ENCODE peak calls at places on chromosomes 11 and 22, in nine cellular contexts. O is esophagus muscularis mucosa, Y is HCT116, T is prostate gland, M is sigmoid colon, X is transverse colon, D is HL-60, Z is breast epithelium, L is suprapubic skin. G is an unnamed sample.

GRCh38 chr11:134556186-134556585 is 144.1 kb upstream of the B3GAT1 start:
- DNase-seq in X (no peak), T (no peak), Y (no peak), L (no peak), D (no peak), M (peak), O (no peak), Z (peak), G (no peak)

GRCh38 chr22:20223421-20224245 is 44.5 kb downstream of the RTN4R start:
- DNase-seq in L (no peak), D (no peak), T (no peak), O (no peak), Y (no peak), M (no peak), Z (no peak), X (no peak), G (no peak)

GRCh38 chr22:39748877-39749276 is 144.7 kb downstream of the ENTHD1 start:
- DNase-seq in X (no peak), M (no peak), Y (no peak), L (no peak), T (no peak), D (no peak), Z (no peak), O (no peak), G (no peak)

GRCh38 chr22:50059185-50059880 is 1.2 kb upstream of the TTLL8 start:
- DNase-seq in D (no peak), L (no peak), X (no peak), Z (no peak), O (no peak), Y (no peak), T (no peak), M (no peak), G (no peak)

GRCh38 chr11:75142714-75143419 is 8.0 kb upstream of the SLCO2B1 start:
- DNase-seq in O (peak), D (peak), T (no peak), X (peak), Y (peak), Z (peak), L (no peak), M (peak), G (peak)

GRCh38 chr11:11882539-11882938 is 40.8 kb downstream of the USP47 start:
- DNase-seq in M (no peak), Y (no peak), Z (no peak), D (no peak), X (no peak), O (no peak), T (no peak), L (no peak), G (no peak)

GRCh38 chr11:123231263-123231662 is 36.2 kb upstream of the CLMP start:
- DNase-seq in Y (no peak), X (no peak), Z (no peak), T (no peak), M (no peak), L (no peak), O (no peak), D (no peak), G (no peak)

GRCh38 chr22:37626144-37626543 is 13.3 kb upstream of the SH3BP1 start:
- DNase-seq in L (peak), M (peak), D (no peak), Y (no peak), O (no peak), Z (peak), X (peak), T (peak), G (peak)

GRCh38 chr11:72814831-72815618 is 814 bp downstream of the ATG16L2 start:
- DNase-seq in O (no peak), Z (no peak), T (no peak), D (no peak), M (no peak), L (no peak), Y (peak), X (peak), G (peak)

GRCh38 chr11:26297179-26297970 is 34.6 kb upstream of the ANO3 start:
- DNase-seq in Y (peak), D (peak), X (no peak), T (peak), O (no peak), L (no peak), M (no peak), Z (no peak), G (no peak)

GRCh38 chr11:83571301-83571700 is 285.1 kb upstream of the CCDC90B start:
- DNase-seq in X (no peak), M (no peak), Y (no peak), O (no peak), L (no peak), T (no peak), D (no peak), Z (no peak), G (no peak)

GRCh38 chr11:85705805-85706204 is 19.8 kb upstream of the CCDC89 start:
- DNase-seq in T (no peak), M (no peak), L (no peak), O (no peak), Z (no peak), D (no peak), Y (no peak), X (no peak), G (no peak)

GRCh38 chr11:2566223-2567025 is 121.6 kb downstream of the KCNQ1 start:
- DNase-seq in D (no peak), Z (no peak), X (peak), T (no peak), L (no peak), M (peak), O (no peak), Y (no peak), G (peak)

GRCh38 chr11:85725510-85726258 is 39.7 kb upstream of the CCDC89 start:
- DNase-seq in D (no peak), L (no peak), X (no peak), O (no peak), M (no peak), Y (peak), T (no peak), Z (no peak), G (no peak)

GRCh38 chr22:41885576-41885975 is 29.3 kb downstream of the SHISA8 start:
- DNase-seq in Y (no peak), T (no peak), M (no peak), L (no peak), Z (no peak), D (no peak), O (no peak), X (no peak), G (no peak)

GRCh38 chr11:109405671-109406070 is 16.3 kb upstream of the C11orf87 start:
- DNase-seq in L (no peak), T (no peak), X (no peak), M (no peak), O (no peak), D (no peak), Y (no peak), Z (no peak), G (no peak)

GRCh38 chr22:42621505-42622002 is 6.9 kb upstream of the POLDIP3 start:
- DNase-seq in M (no peak), O (no peak), Y (peak), D (no peak), Z (no peak), X (peak), L (peak), T (no peak), G (peak)

GRCh38 chr11:101053492-101053891 is 76.1 kb downstream of the PGR start:
- DNase-seq in M (no peak), T (no peak), Y (no peak), O (no peak), X (no peak), L (no peak), D (no peak), Z (no peak), G (no peak)

GRCh38 chr11:118610773-118611432 is 3.5 kb downstream of the PHLDB1 start:
- DNase-seq in D (no peak), L (peak), O (peak), Y (no peak), M (peak), Z (peak), T (peak), X (peak), G (peak)

GRCh38 chr11:119995730-119996491 is 142.0 kb downstream of the TRIM29 start:
- DNase-seq in D (no peak), T (peak), L (no peak), X (no peak), O (no peak), Z (peak), M (no peak), Y (no peak), G (no peak)

GRCh38 chr22:36860017-36860416 is 789 bp upstream of the NCF4 start:
- DNase-seq in X (no peak), D (no peak), L (no peak), T (peak), Z (no peak), M (peak), O (no peak), Y (no peak), G (no peak)

GRCh38 chr22:31532060-31532459 is 35.7 kb downstream of the SFI1 start:
- DNase-seq in O (no peak), D (no peak), T (no peak), L (no peak), Z (no peak), Y (no peak), M (no peak), X (no peak), G (no peak)

GRCh38 chr11:69437001-69437875 is 44.2 kb upstream of the LINC01488 start:
- DNase-seq in T (no peak), L (no peak), Z (no peak), M (peak), Y (no peak), D (no peak), X (no peak), O (no peak), G (peak)

GRCh38 chr11:115616941-115617340 is 112.7 kb upstream of the CADM1 start:
- DNase-seq in T (no peak), L (no peak), O (no peak), Z (no peak), Y (no peak), D (no peak), X (no peak), M (no peak), G (no peak)

GRCh38 chr11:11567862-11568650 is 53.7 kb downstream of the GALNT18 start:
- DNase-seq in L (no peak), O (no peak), Y (peak), T (peak), Z (no peak), X (peak), M (peak), D (no peak), G (no peak)

GRCh38 chr11:8325905-8326304 is 62.2 kb upstream of the LMO1 start:
- DNase-seq in Y (no peak), T (no peak), L (no peak), X (no peak), O (no peak), Z (no peak), D (no peak), M (peak), G (peak)

GRCh38 chr11:23509023-23509422 is 648.7 kb upstream of the CCDC179 start:
- DNase-seq in O (no peak), D (no peak), T (no peak), X (no peak), Z (no peak), Y (no peak), L (no peak), M (no peak), G (no peak)

GRCh38 chr22:38864361-38865191 is 7.4 kb downstream of the CBX6 start:
- DNase-seq in Y (no peak), Z (peak), T (no peak), L (no peak), X (peak), D (no peak), M (peak), O (no peak), G (peak)

GRCh38 chr22:31753005-31753633 is 700 bp upstream of the DEPDC5 start:
- DNase-seq in T (peak), Y (no peak), X (peak), L (no peak), Z (peak), D (peak), O (no peak), M (peak), G (peak)

GRCh38 chr11:76119032-76119431 is 87.3 kb downstream of the WNT11 start:
- DNase-seq in M (no peak), Y (no peak), Z (no peak), L (no peak), T (no peak), D (no peak), X (no peak), O (no peak), G (no peak)

GRCh38 chr11:12005476-12005875 is 3.0 kb downstream of the DKK3 start:
- DNase-seq in X (no peak), L (no peak), T (no peak), Y (no peak), M (no peak), O (no peak), D (no peak), Z (no peak), G (no peak)

GRCh38 chr11:84398017-84398626 is 1112.0 kb upstream of the CCDC90B start:
- DNase-seq in T (no peak), X (no peak), O (no peak), M (no peak), Y (no peak), Z (no peak), L (no peak), D (no peak), G (no peak)

GRCh38 chr11:96189351-96189750 is 153.6 kb downstream of the MAML2 start:
- DNase-seq in M (no peak), X (no peak), O (no peak), Z (no peak), T (no peak), L (no peak), Y (no peak), D (no peak), G (no peak)

GRCh38 chr11:55942785-55943392 is 6.7 kb upstream of the OR5I1 start:
- DNase-seq in X (no peak), Y (peak), T (no peak), D (peak), O (no peak), L (no peak), Z (no peak), M (no peak), G (no peak)

GRCh38 chr22:24707477-24707816 is 67.1 kb downstream of the PIWIL3 start:
- DNase-seq in L (no peak), T (no peak), D (no peak), Y (peak), M (no peak), O (no peak), Z (no peak), X (peak), G (no peak)

GRCh38 chr11:118398797-118399564 is 2.4 kb upstream of the ATP5MG start:
- DNase-seq in Z (no peak), Y (no peak), D (no peak), L (no peak), O (no peak), X (no peak), T (no peak), M (no peak), G (no peak)

GRCh38 chr22:27113211-27114030 is 456.0 kb downstream of the MIAT start:
- DNase-seq in M (peak), T (peak), Y (peak), O (peak), L (no peak), X (peak), Z (peak), D (peak), G (no peak)

GRCh38 chr11:118263694-118264567 is at the start of gene MPZL2:
- DNase-seq in T (peak), Z (peak), O (no peak), X (peak), Y (peak), L (no peak), M (no peak), D (no peak), G (peak)

GRCh38 chr22:27292542-27293298 is 508.8 kb downstream of the MN1 start:
- DNase-seq in O (no peak), L (no peak), M (no peak), X (no peak), Z (no peak), Y (no peak), D (no peak), T (no peak), G (no peak)

GRCh38 chr22:45316796-45317526 is 7.2 kb downstream of the FAM118A start:
- DNase-seq in Z (no peak), O (no peak), T (no peak), L (no peak), Y (no peak), X (no peak), D (no peak), M (no peak), G (no peak)

GRCh38 chr22:45312415-45312814 is 2.7 kb downstream of the FAM118A start:
- DNase-seq in D (no peak), T (no peak), Z (no peak), L (no peak), M (no peak), O (no peak), X (no peak), Y (no peak), G (no peak)

GRCh38 chr22:45314789-45315188 is 5.1 kb downstream of the FAM118A start:
- DNase-seq in D (no peak), M (no peak), L (no peak), X (no peak), O (no peak), Y (no peak), T (no peak), Z (no peak), G (no peak)

GRCh38 chr22:45312856-45313255 is 3.1 kb downstream of the FAM118A start:
- DNase-seq in O (no peak), X (no peak), Z (no peak), L (no peak), T (no peak), Y (no peak), M (no peak), D (no peak), G (no peak)

GRCh38 chr22:45314054-45314721 is 4.5 kb downstream of the FAM118A start:
- DNase-seq in L (no peak), M (no peak), T (no peak), Z (no peak), O (no peak), X (no peak), D (no peak), Y (no peak), G (no peak)
- TF ChIP-seq CTCF in L (no peak), M (no peak), T (no peak), Z (no peak), O (no peak), X (no peak), D (no peak), Y (no peak), G (no peak)

GRCh38 chr11:825366-826231 is 2.1 kb upstream of the CRACR2B start:
- DNase-seq in Z (no peak), T (no peak), Y (no peak), L (no peak), M (no peak), D (no peak), X (peak), O (no peak), G (no peak)
- TF ChIP-seq POLR2AphosphoS5 in Z (peak), T (no peak), Y (no peak), L (no peak), M (no peak), D (no peak), X (peak), O (no peak), G (peak)

GRCh38 chr22:46710842-46711241 is 27.2 kb downstream of the CERK start:
- DNase-seq in D (no peak), O (no peak), T (no peak), L (no peak), M (no peak), Y (no peak), Z (no peak), X (no peak), G (no peak)

GRCh38 chr22:46719921-46720320 is 18.1 kb downstream of the CERK start:
- DNase-seq in L (no peak), Z (no peak), X (no peak), O (no peak), D (no peak), T (no peak), M (no peak), Y (no peak), G (no peak)

GRCh38 chr22:46708766-46709330 is 29.2 kb downstream of the CERK start:
- DNase-seq in L (no peak), T (no peak), M (no peak), Y (no peak), O (no peak), Z (no peak), D (no peak), X (no peak), G (no peak)

GRCh38 chr22:46712288-46712687 is 25.8 kb downstream of the CERK start:
- DNase-seq in X (no peak), Y (no peak), O (no peak), T (no peak), D (no peak), Z (no peak), L (no peak), M (no peak), G (no peak)

GRCh38 chr22:46714550-46714949 is 23.5 kb downstream of the CERK start:
- DNase-seq in Y (no peak), X (no peak), D (no peak), M (no peak), L (no peak), T (no peak), O (no peak), Z (no peak), G (no peak)
- TF ChIP-seq CTCF in Y (no peak), X (no peak), D (no peak), M (no peak), L (no peak), T (no peak), O (no peak), Z (no peak), G (no peak)

DNA sequence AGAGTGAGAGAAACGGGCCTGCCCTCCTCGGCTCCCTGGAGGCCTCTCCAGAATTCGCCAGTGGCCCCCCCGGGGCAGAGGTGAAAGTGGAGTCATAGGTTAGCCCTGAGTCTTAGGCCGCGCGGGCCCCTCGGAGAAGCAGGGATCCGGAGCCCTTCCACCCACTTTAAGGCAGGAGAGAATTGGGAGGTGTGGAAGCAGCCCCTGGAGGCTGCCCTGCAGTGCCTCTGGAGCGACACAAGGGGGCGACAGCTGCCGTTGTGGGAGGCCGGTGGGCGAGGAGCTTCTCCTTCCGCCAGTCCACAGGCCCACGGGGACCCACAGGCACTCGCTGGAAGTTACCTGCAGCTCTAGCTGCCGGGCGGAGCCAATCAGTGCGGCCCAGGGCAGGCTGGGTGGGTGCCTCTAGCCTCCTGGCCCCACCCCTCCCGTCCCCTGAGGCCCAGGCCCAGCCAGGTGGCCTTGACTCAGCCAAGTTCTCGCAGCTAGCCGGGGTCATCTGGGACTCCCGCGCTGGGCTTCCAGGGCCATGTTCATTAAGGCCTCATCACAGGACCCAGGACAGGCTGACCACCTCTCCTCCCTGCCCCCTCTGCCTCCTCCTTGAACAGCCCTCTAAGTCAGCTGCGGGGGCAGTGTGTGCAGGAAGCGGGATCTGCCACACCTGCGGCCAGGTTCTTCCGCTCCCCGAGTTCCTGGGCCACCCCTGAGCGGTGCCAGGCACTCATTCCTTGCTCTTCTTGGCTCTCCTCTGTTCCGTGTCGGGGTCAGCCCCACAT is 5.0 kb downstream of the DGKZ start:
- DNase-seq in X (peak), L (no peak), T (no peak), D (no peak), Z (peak), O (no peak), M (no peak), Y (no peak), G (peak)
- TF ChIP-seq POLR2AphosphoS5 in X (no peak), L (no peak), T (no peak), D (peak), Z (peak), O (no peak), M (no peak), Y (no peak), G (peak)

DNA sequence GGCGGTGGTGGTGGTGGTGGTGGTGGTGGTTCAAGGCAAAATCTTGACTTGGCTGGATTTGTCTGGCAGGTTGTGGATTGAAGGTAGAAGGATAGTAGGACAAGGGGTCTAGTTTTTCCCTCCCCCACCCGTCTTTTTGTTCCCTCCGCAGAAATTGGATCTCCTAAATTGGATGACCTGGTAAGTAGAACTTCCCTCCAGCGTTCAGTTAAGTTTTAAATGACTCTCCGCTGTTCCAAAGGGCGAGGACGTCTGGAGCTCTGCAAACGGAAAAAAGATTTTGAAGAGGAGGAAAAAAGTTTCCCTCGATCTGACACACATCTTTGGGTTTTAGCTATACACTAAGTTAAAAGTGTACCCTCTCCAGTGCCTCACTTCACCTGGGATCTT is 422 bp upstream of the LGR4 start:
- DNase-seq in Z (no peak), D (no peak), Y (no peak), M (no peak), L (no peak), T (no peak), O (no peak), X (no peak), G (no peak)
- TF ChIP-seq CTCF in Z (no peak), D (no peak), Y (no peak), M (no peak), L (no peak), T (no peak), O (no peak), X (no peak), G (no peak)

G was measured in spleen.